ENCODE peak calls at places on chromosomes 1 and 21, in eight cellular contexts. X is tibial nerve, S is T47D, B is A549, F is G401, N is mesothelial cell of epicardium, V is OCI-LY7, C is mesendoderm. E is an unnamed sample.

GRCh38 chr1:25037174-25038074 is 107.3 kb upstream of the RUNX3 start:
- DNase-seq in X (no peak), S (peak), B (peak), F (peak), N (no peak), V (peak), C (peak), E (peak)

GRCh38 chr1:243493156-243494129 is 237.6 kb downstream of the SDCCAG8 start:
- DNase-seq in X (no peak), S (no peak), B (no peak), F (peak), N (no peak), V (no peak), C (peak), E (no peak)

GRCh38 chr21:26171310-26172100 is 935 bp upstream of the APP start:
- DNase-seq in X (no peak), S (no peak), B (no peak), F (peak), N (no peak), V (no peak), C (no peak), E (no peak)

GRCh38 chr1:99789715-99790114 is 23.3 kb upstream of the FRRS1 start:
- DNase-seq in X (no peak), S (no peak), B (no peak), F (no peak), N (no peak), V (no peak), C (no peak), E (no peak)

GRCh38 chr1:46183119-46183842 is 7.0 kb upstream of the P3R3URF start:
- DNase-seq in X (no peak), S (peak), B (peak), F (peak), N (no peak), V (no peak), C (no peak), E (peak)

GRCh38 chr1:93846151-93846928 is 32.7 kb downstream of the DNTTIP2 start:
- DNase-seq in X (peak), S (peak), B (peak), F (peak), N (peak), V (peak), C (peak), E (peak)

GRCh38 chr1:24540906-24541710 is 14.8 kb upstream of the NCMAP start:
- DNase-seq in X (no peak), S (peak), B (peak), F (no peak), N (no peak), V (no peak), C (no peak), E (no peak)

GRCh38 chr1:241413386-241413785 is 56.4 kb upstream of the RGS7 start:
- DNase-seq in X (no peak), S (no peak), B (no peak), F (peak), N (no peak), V (no peak), C (peak), E (no peak)

GRCh38 chr21:32719085-32719484 is 8.7 kb downstream of the SYNJ1 start:
- DNase-seq in X (no peak), S (no peak), B (no peak), F (no peak), N (no peak), V (no peak), C (no peak), E (no peak)

GRCh38 chr1:41662656-41663437 is 178.4 kb upstream of the EDN2 start:
- DNase-seq in X (no peak), S (no peak), B (peak), F (peak), N (peak), V (no peak), C (peak), E (no peak)

E was measured in HuH-7.5.